ENCODE peak calls at places on chromosome 19, in five cellular contexts. X, K, R, C and G are unnamed samples.

GRCh38 chr19:35986664-35987570 is 8.1 kb upstream of the SDHAF1 start:
- DNase-seq in R (no peak), K (peak), C (no peak), X (no peak), G (peak)

GRCh38 chr19:1941146-1942077 is at the start of gene CSNK1G2:
- DNase-seq in K (no peak), R (no peak), C (no peak), X (no peak), G (no peak)

GRCh38 chr19:29263305-29264080 is 50.5 kb upstream of the UQCRFS1 start:
- DNase-seq in C (peak), K (peak), R (no peak), X (peak), G (peak)

GRCh38 chr19:46859637-46860124 is 1.1 kb upstream of the ARHGAP35 start:
- DNase-seq in K (no peak), X (peak), C (no peak), R (no peak), G (no peak)

GRCh38 chr19:495440-496332 is 600 bp upstream of the MADCAM1 start:
- DNase-seq in K (peak), R (no peak), X (peak), C (no peak), G (peak)

GRCh38 chr19:14113762-14114414 is 3.7 kb downstream of the PRKACA start:
- DNase-seq in K (no peak), X (no peak), R (peak), C (no peak), G (no peak)

GRCh38 chr19:40650749-40651305 is 39.6 kb downstream of the NUMBL start:
- DNase-seq in X (peak), K (no peak), R (no peak), C (no peak), G (no peak)

GRCh38 chr19:45767881-45768643 is 990 bp downstream of the SIX5 start:
- DNase-seq in K (no peak), R (no peak), X (peak), C (peak), G (peak)

GRCh38 chr19:19170053-19170945 is at the start of gene MEF2B:
- DNase-seq in K (peak), C (peak), R (peak), X (peak), G (peak)

GRCh38 chr19:21513651-21514050 is 8.2 kb downstream of the ZNF429 start:
- DNase-seq in C (no peak), R (no peak), X (no peak), K (no peak), G (no peak)

GRCh38 chr19:4456843-4457653 is 546 bp downstream of the UBXN6 start:
- DNase-seq in C (peak), K (peak), R (peak), X (peak), G (peak)

GRCh38 chr19:1052349-1052967 is 12.6 kb downstream of the ABCA7 start:
- DNase-seq in C (no peak), K (no peak), X (no peak), R (no peak), G (no peak)

GRCh38 chr19:32336259-32337111 is 8.9 kb upstream of the ZNF507 start:
- DNase-seq in K (no peak), X (no peak), R (no peak), C (no peak), G (no peak)